ENCODE peak calls at places on chromosome 2, in nine cellular contexts. C is stomach, B is body of pancreas, L is IMR-90, I is endothelial cell of umbilical vein, E is HCT116, S is A549, H is uterus, P is HepG2. A is an unnamed sample.
A peak's percentile ranks its signal among the peaks of the same experiment; 100 is the strongest.

GRCh38 chr2:239770240-239770639 is 254.9 kb downstream of the NDUFA10 start:
- DNase-seq in E (no peak), L (no peak), C (no peak), S (no peak), H (no peak), P (no peak), B (no peak), I (no peak), A (no peak)

GRCh38 chr2:95346738-95347671 is 49.9 kb downstream of the KCNIP3 start:
- DNase-seq in C (peak; percentile 25), B (no peak), P (no peak), L (no peak), S (peak; percentile 20), I (peak; percentile 8), E (no peak), H (peak; percentile 30), A (no peak)

GRCh38 chr2:175576875-175577274 is 395.4 kb upstream of the ATP5MC3 start:
- DNase-seq in H (no peak), I (no peak), L (no peak), B (no peak), S (no peak), C (no peak), P (no peak), E (no peak), A (no peak)

GRCh38 chr2:55966431-55967118 is 43.0 kb upstream of the EFEMP1 start:
- DNase-seq in S (no peak), C (no peak), P (no peak), E (no peak), B (peak; percentile 78), I (peak; percentile 97), H (peak; percentile 66), L (peak; percentile 20), A (no peak)

GRCh38 chr2:45134726-45135125 is 125.5 kb upstream of the SIX2 start:
- DNase-seq in B (peak; percentile 22), I (peak; percentile 62), E (no peak), P (no peak), H (no peak), S (no peak), L (peak; percentile 7), C (no peak), A (peak; percentile 20)

GRCh38 chr2:112630268-112630667 is 15.5 kb upstream of the SLC20A1 start:
- DNase-seq in S (no peak), L (no peak), C (no peak), I (peak; percentile 62), B (no peak), E (no peak), H (no peak), P (no peak), A (no peak)

GRCh38 chr2:137467246-137467862 is 496.9 kb upstream of the HNMT start:
- DNase-seq in B (peak; percentile 19), S (peak; percentile 3), H (no peak), C (no peak), L (no peak), E (no peak), I (peak; percentile 3), P (peak; percentile 23), A (peak; percentile 26)

GRCh38 chr2:855177-855576 is 95.5 kb upstream of the SNTG2 start:
- DNase-seq in H (no peak), P (no peak), L (no peak), C (no peak), I (no peak), B (no peak), S (no peak), E (no peak), A (no peak)

GRCh38 chr2:47891369-47892337 is 14.6 kb downstream of the FBXO11 start:
- DNase-seq in L (peak; percentile 70), P (no peak), S (no peak), H (no peak), E (no peak), I (no peak), B (no peak), C (no peak), A (no peak)

GRCh38 chr2:204664708-204665121 is 119.4 kb downstream of the PARD3B start:
- DNase-seq in H (no peak), I (peak; percentile 51), L (peak; percentile 55), E (no peak), C (no peak), P (peak; percentile 60), S (peak; percentile 7), B (no peak), A (no peak)

GRCh38 chr2:98519156-98519555 is 74.5 kb downstream of the INPP4A start:
- DNase-seq in E (no peak), C (no peak), B (no peak), S (no peak), I (no peak), L (peak; percentile 50), P (no peak), H (no peak), A (no peak)

GRCh38 chr2:123073371-123073770 is 951.7 kb upstream of the CNTNAP5 start:
- DNase-seq in H (no peak), P (no peak), C (no peak), E (no peak), L (no peak), S (no peak), I (no peak), B (peak; percentile 9), A (no peak)

GRCh38 chr2:61328707-61329251 is 142.1 kb downstream of the USP34 start:
- DNase-seq in H (no peak), S (no peak), E (peak; percentile 12), C (no peak), P (no peak), I (peak; percentile 30), L (peak; percentile 6), B (no peak), A (no peak)

GRCh38 chr2:160210599-160211138 is 10.6 kb upstream of the ITGB6 start:
- DNase-seq in I (peak; percentile 92), H (peak; percentile 52), P (peak; percentile 60), E (peak; percentile 68), B (peak; percentile 83), S (peak; percentile 50), C (peak; percentile 79), L (peak; percentile 38), A (peak; percentile 50)

GRCh38 chr2:191150451-191151314 is at the start of gene STAT4:
- DNase-seq in E (peak; percentile 57), I (peak; percentile 58), H (peak; percentile 24), S (peak; percentile 43), C (peak; percentile 62), L (peak; percentile 47), B (peak; percentile 67), P (no peak), A (peak; percentile 26)
- TF ChIP-seq POLR2A in E (no peak), I (no peak), H (no peak), S (peak; percentile 5), C (no peak), L (no peak), B (peak; percentile 57), P (no peak), A (no peak)

GRCh38 chr2:237260032-237260431 is 153.9 kb downstream of the COL6A3 start:
- DNase-seq in P (no peak), S (no peak), E (no peak), L (peak; percentile 68), I (no peak), H (no peak), B (no peak), C (no peak), A (no peak)

GRCh38 chr2:237269121-237269875 is 144.7 kb downstream of the COL6A3 start:
- DNase-seq in B (no peak), H (no peak), C (no peak), S (no peak), L (peak; percentile 44), E (no peak), I (no peak), P (no peak), A (no peak)

GRCh38 chr2:237262838-237263771 is 150.9 kb downstream of the COL6A3 start:
- DNase-seq in B (peak; percentile 11), C (no peak), L (peak; percentile 89), S (no peak), P (no peak), E (no peak), H (no peak), I (no peak), A (no peak)

GRCh38 chr2:237268004-237268708 is 145.8 kb downstream of the COL6A3 start:
- DNase-seq in B (no peak), C (no peak), P (no peak), I (no peak), H (no peak), L (no peak), S (no peak), E (no peak), A (no peak)

GRCh38 chr2:237264480-237265219 is 149.3 kb downstream of the COL6A3 start:
- DNase-seq in C (no peak), P (no peak), I (no peak), E (no peak), B (no peak), L (peak; percentile 95), H (no peak), S (no peak), A (no peak)
- H3K4me3 ChIP-seq in C (no peak overlapping the region), P (no peak overlapping the region), I (no peak overlapping the region), E (no peak overlapping the region), B (no peak overlapping the region), L (no peak overlapping the region), H (no peak overlapping the region), S (no peak overlapping the region), A (no peak overlapping the region)

GRCh38 chr2:171514908-171515582 is 7.2 kb upstream of the CYBRD1 start:
- DNase-seq in I (no peak), C (no peak), L (no peak), B (no peak), P (no peak), E (no peak), H (no peak), S (no peak), A (no peak)
- H3K9me3 ChIP-seq in I (no peaks in the 10 kb centered on the region), C (no peaks in the 10 kb centered on the region), L (no peaks in the 10 kb centered on the region), B (no peaks in the 10 kb centered on the region), P (no peaks in the 10 kb centered on the region), E (no peaks in the 10 kb centered on the region), H (no peaks in the 10 kb centered on the region), S (no peaks in the 10 kb centered on the region), A (no peaks in the 10 kb centered on the region)

DNA sequence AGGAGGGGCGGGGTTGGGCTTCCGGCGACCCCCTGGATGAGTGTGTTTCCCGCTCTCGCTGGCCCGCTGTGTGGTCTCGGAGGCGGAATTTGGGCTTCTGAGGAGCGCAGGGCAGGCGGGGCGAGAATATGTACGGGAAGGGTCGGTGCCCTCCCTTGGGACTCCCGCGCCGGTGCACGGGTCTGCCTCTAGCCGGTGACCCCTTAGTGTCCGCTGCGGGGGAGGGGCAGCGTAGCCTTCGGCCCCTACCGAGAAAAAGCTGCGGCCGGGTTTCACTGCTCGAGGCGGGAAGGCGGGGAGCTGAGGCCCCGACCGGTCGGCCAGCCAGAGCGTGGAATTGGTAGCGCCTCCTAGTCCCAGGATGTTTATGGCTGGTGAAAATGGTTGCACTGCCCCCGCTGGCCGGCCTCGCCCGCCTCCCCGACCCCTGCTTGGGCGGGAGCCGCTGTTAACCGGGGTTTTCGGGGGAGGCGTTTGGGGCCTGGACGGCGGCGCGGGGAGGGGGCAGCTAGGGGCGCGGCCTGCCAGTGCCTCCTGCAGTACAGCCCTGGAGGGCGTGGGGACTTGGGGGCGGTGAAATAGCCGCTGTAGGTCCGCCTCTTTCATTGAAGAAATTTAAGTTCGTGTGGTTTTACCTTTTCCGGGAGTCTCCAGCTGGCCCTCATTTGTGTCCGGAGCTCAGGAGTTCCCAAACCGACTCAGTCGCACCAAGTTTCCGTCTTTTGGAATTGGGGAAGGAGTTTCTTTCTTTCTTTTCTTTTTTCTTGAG is at the start of gene UGP2:
- DNase-seq in E (peak; percentile 80), I (peak; percentile 92), C (peak; percentile 89), P (peak; percentile 90), L (peak; percentile 92), H (peak; percentile 92), S (peak; percentile 75), B (peak; percentile 94), A (peak; percentile 87)
- TF ChIP-seq POLR2A in E (no peak), I (peak; percentile 84), C (no peak), P (peak; percentile 78), L (peak; percentile 93), H (peak; percentile 67), S (peak; percentile 60), B (peak; percentile 94), A (peak; percentile 60)

GRCh38 chr2:37224063-37224462 is 7.3 kb downstream of the CEBPZ start:
- DNase-seq in P (no peak), I (no peak), L (no peak), H (no peak), E (no peak), S (no peak), B (no peak), C (no peak), A (no peak)
- H3K4me3 ChIP-seq in P (no peak overlapping the region), I (no peak overlapping the region), L (no peak overlapping the region), H (no peak overlapping the region), E (no peak overlapping the region), S (no peak overlapping the region), B (no peak overlapping the region), C (no peak overlapping the region), A (no peak overlapping the region)

A was measured in tibial nerve.